ENCODE peak calls at places on chromosomes 11 and 22, in nine cellular contexts. I is psoas muscle, E is endothelial cell, Z is choroid plexus epithelial cell, J is neural crest cell, D is AG09309, B is heart right ventricle, A is brain microvascular endothelial cell, P is sigmoid colon. C is an unnamed sample.

GRCh38 chr11:128251140-128251539 is 336.2 kb downstream of the ETS1 start:
- DNase-seq in I (no peak), E (no peak), Z (peak), J (no peak), D (peak), B (no peak), A (no peak), P (no peak), C (peak)

GRCh38 chr11:128022007-128022368 is 565.4 kb downstream of the ETS1 start:
- DNase-seq in I (no peak), E (no peak), Z (peak), J (no peak), D (no peak), B (no peak), A (peak), P (no peak), C (peak)

GRCh38 chr22:28051787-28052356 is 132.8 kb upstream of the PITPNB start:
- DNase-seq in I (peak), E (peak), Z (peak), J (peak), D (no peak), B (peak), A (peak), P (peak), C (peak)

GRCh38 chr22:37777122-37777687 is 30.5 kb upstream of the GCAT start:
- DNase-seq in I (peak), E (no peak), Z (peak), J (no peak), D (peak), B (peak), A (peak), P (peak), C (peak)

GRCh38 chr11:119363081-119363861 is 16.8 kb upstream of the MFRP start:
- DNase-seq in I (no peak), E (no peak), Z (no peak), J (no peak), D (no peak), B (no peak), A (no peak), P (no peak), C (no peak)

GRCh38 chr22:26986884-26987283 is 329.5 kb downstream of the MIAT start:
- DNase-seq in I (no peak), E (no peak), Z (no peak), J (no peak), D (no peak), B (no peak), A (no peak), P (no peak), C (no peak)

GRCh38 chr11:86370171-86370570 is 4.5 kb upstream of the CCDC81 start:
- DNase-seq in I (no peak), E (no peak), Z (no peak), J (no peak), D (no peak), B (no peak), A (no peak), P (no peak), C (no peak)

GRCh38 chr22:24505337-24505736 is 10.2 kb downstream of the UPB1 start:
- DNase-seq in I (no peak), E (no peak), Z (no peak), J (no peak), D (no peak), B (no peak), A (no peak), P (no peak), C (no peak)

GRCh38 chr22:44353063-44353440 is 40.3 kb upstream of the SHISAL1 start:
- DNase-seq in I (peak), E (no peak), Z (no peak), J (no peak), D (no peak), B (no peak), A (no peak), P (peak), C (no peak)

GRCh38 chr11:45994421-45995341 is 72.2 kb downstream of the LARGE2 start:
- DNase-seq in I (no peak), E (no peak), Z (peak), J (no peak), D (no peak), B (no peak), A (peak), P (no peak), C (peak)

GRCh38 chr11:87290304-87290922 is 252.7 kb downstream of the TMEM135 start:
- DNase-seq in I (no peak), E (no peak), Z (peak), J (no peak), D (peak), B (no peak), A (peak), P (no peak), C (peak)

GRCh38 chr11:6237271-6237670 is 1.6 kb upstream of the CNGA4 start:
- DNase-seq in I (no peak), E (no peak), Z (no peak), J (no peak), D (no peak), B (no peak), A (peak), P (no peak), C (no peak)

GRCh38 chr22:38077595-38077994 is 6.4 kb downstream of the SLC16A8 start:
- DNase-seq in I (no peak), E (no peak), Z (no peak), J (no peak), D (no peak), B (no peak), A (no peak), P (peak), C (no peak)

GRCh38 chr11:97732011-97732632 is 1288.6 kb upstream of the CNTN5 start:
- DNase-seq in I (no peak), E (no peak), Z (no peak), J (no peak), D (no peak), B (no peak), A (no peak), P (no peak), C (no peak)

GRCh38 chr22:32317524-32317923 is 40.1 kb upstream of the RFPL3 start:
- DNase-seq in I (no peak), E (no peak), Z (no peak), J (no peak), D (no peak), B (no peak), A (no peak), P (no peak), C (no peak)

GRCh38 chr22:40487663-40488249 is 117.4 kb downstream of the SGSM3 start:
- DNase-seq in I (no peak), E (no peak), Z (peak), J (no peak), D (no peak), B (no peak), A (no peak), P (no peak), C (peak)

GRCh38 chr11:44110231-44110679 is 14.8 kb downstream of the EXT2 start:
- DNase-seq in I (peak), E (peak), Z (peak), J (peak), D (no peak), B (peak), A (peak), P (no peak), C (peak)

GRCh38 chr22:28799834-28800307 is 498 bp downstream of the XBP1 start:
- DNase-seq in I (peak), E (peak), Z (peak), J (peak), D (peak), B (peak), A (peak), P (peak), C (peak)

GRCh38 chr11:101083334-101083733 is 46.3 kb downstream of the PGR start:
- DNase-seq in I (no peak), E (no peak), Z (no peak), J (no peak), D (no peak), B (no peak), A (no peak), P (no peak), C (no peak)
- TF ChIP-seq CTCF in I (no peak), E (no peak), Z (no peak), J (no peak), D (no peak), B (no peak), A (no peak), P (no peak), C (no peak)

GRCh38 chr22:23239429-23239828 is 59.1 kb downstream of the BCR start:
- DNase-seq in I (no peak), E (no peak), Z (no peak), J (no peak), D (no peak), B (no peak), A (no peak), P (no peak), C (no peak)

GRCh38 chr22:23242473-23243001 is 62.2 kb downstream of the BCR start:
- DNase-seq in I (no peak), E (no peak), Z (peak), J (peak), D (no peak), B (no peak), A (peak), P (no peak), C (peak)

GRCh38 chr22:23241562-23242472 is 61.5 kb downstream of the BCR start:
- DNase-seq in I (no peak), E (no peak), Z (no peak), J (no peak), D (no peak), B (no peak), A (no peak), P (no peak), C (no peak)

GRCh38 chr22:23238707-23239106 is 58.4 kb downstream of the BCR start:
- DNase-seq in I (no peak), E (no peak), Z (no peak), J (no peak), D (no peak), B (no peak), A (no peak), P (no peak), C (no peak)

GRCh38 chr22:23240639-23241389 is 60.5 kb downstream of the BCR start:
- DNase-seq in I (no peak), E (no peak), Z (no peak), J (no peak), D (no peak), B (no peak), A (no peak), P (no peak), C (no peak)
- TF ChIP-seq CTCF in I (peak), E (no peak), Z (peak), J (no peak), D (peak), B (peak), A (peak), P (no peak), C (no peak)

DNA sequence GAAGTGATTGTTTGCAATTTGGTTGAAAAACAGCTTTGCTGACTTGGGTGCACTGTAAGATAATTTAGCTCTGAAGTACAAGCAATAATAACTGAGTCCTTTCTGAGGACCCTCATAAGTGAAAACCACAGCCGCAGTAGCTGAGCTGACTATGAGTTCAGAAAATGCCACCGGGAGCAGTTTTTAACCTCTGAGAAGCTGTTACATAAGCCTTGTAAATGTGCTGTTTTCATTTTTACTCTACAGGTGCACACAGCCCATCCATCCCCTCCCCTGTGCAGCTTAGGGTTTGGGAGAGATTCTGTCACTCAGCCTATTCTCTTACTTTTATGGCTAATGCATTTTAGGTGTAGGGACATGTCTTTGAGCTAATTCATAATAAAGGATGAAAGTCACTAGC is 255.5 kb upstream of the C11orf87 start:
- DNase-seq in I (no peak), E (no peak), Z (no peak), J (no peak), D (no peak), B (no peak), A (no peak), P (no peak), C (no peak)
- TF ChIP-seq CTCF in I (no peak), E (no peak), Z (no peak), J (no peak), D (no peak), B (no peak), A (no peak), P (no peak), C (no peak)

GRCh38 chr22:48576333-48577013 is 1251.2 kb downstream of the BRD1 start:
- DNase-seq in I (no peak), E (peak), Z (no peak), J (peak), D (no peak), B (no peak), A (no peak), P (no peak), C (peak)
- TF ChIP-seq CTCF in I (peak), E (no peak), Z (no peak), J (peak), D (peak), B (peak), A (peak), P (no peak), C (no peak)

DNA sequence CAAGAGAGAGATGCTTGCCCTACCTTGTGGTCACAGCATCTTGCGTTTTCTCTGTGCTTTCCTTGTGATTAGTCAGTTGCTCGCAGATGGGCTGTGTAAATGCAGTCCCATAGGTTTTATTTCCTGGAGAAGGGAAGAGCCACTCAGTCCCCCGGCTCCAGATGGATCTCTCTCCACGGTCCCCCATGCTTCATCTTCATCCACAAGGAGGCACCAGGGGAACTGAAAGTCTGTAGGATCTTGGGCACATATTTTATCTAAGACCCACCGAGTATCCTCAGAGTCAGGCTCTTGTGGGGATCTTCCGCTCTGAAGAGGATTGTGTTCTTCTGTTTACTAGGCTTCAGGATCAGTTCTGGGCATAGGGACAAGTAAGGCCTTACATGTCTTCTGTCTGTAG is 66.8 kb upstream of the E2F8 start:
- DNase-seq in I (no peak), E (no peak), Z (no peak), J (no peak), D (no peak), B (no peak), A (no peak), P (no peak), C (no peak)
- TF ChIP-seq CTCF in I (no peak), E (no peak), Z (no peak), J (no peak), D (no peak), B (no peak), A (peak), P (no peak), C (no peak)

DNA sequence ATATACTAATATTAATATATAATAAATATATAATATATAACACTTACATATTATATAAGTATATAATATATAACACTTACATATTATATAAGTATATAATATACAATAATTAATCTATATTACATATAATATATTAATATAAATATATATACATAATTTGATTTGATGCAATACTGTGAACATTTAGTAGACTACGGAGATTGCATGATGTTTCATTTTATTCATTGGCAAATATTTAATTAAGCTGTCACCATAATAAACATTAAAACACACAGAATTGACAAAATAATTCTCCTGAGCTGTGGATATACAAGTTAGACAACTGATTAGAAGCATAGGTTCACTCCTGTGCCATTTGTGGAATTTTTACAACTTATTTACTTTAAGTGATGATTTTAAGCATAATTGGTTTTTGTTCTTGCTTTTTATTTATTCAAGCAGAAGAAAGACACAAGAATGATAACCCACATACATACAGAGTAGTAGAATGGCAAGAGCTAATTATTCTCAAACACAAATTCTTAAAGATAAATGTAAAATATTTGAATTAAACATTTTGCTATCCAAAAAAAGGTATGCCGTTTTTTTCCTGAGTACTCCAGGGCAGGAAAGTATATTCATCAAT is 65.8 kb upstream of the TOP3B start:
- DNase-seq in I (no peak), E (no peak), Z (no peak), J (no peak), D (no peak), B (no peak), A (no peak), P (no peak), C (no peak)
- TF ChIP-seq CTCF in I (no peak), E (no peak), Z (no peak), J (no peak), D (no peak), B (no peak), A (no peak), P (no peak), C (no peak)

GRCh38 chr11:66510271-66510989 is at the start of gene BBS1:
- DNase-seq in I (peak), E (peak), Z (peak), J (peak), D (peak), B (peak), A (peak), P (peak), C (peak)
- TF ChIP-seq CTCF in I (no peak), E (no peak), Z (peak), J (no peak), D (no peak), B (no peak), A (peak), P (no peak), C (no peak)

DNA sequence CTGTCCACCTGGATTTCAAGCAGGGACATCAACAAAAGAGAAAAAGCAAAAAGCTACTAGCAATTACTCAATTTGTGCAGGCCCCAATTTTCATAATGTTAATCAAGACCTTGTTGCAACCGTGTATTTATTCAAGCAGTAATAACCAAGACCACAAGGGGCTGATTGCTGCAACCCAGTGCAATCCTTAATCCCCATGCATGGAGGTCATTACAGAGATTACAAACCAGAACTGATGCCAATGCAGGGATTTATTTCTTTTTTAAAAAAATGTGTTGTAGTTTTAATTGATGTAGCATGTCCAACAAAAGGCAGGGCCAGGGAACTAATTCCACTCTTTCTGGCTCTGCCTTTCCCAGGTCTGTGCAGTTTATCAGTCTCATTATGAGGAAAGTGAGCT is 18.4 kb downstream of the TECTA start:
- DNase-seq in I (no peak), E (no peak), Z (peak), J (no peak), D (no peak), B (no peak), A (no peak), P (no peak), C (no peak)
- TF ChIP-seq CTCF in I (no peak), E (no peak), Z (peak), J (peak), D (no peak), B (no peak), A (no peak), P (no peak), C (no peak)

DNA sequence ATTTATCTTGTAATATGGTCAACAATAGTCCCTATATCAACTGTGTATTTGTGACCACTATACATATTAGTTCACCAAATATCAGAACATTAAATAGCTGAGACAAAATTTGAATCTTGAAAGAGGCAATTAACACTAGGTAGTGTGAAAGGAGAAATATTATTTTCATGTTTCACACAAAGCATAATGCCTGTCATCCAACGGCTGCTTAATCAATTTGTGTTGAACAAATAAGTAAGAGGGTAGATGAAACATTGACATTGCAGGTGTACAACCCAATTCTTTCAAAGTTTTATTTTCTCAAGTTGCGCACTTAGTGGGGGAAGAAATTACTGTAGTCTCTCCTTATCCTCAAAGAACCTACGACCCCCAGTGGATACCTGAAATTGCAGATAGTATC is 3.4 kb upstream of the OR8I2 start:
- DNase-seq in I (no peak), E (no peak), Z (no peak), J (no peak), D (no peak), B (no peak), A (no peak), P (no peak), C (no peak)
- TF ChIP-seq CTCF in I (no peak), E (peak), Z (no peak), J (no peak), D (no peak), B (no peak), A (no peak), P (no peak), C (no peak)